ENCODE peak calls at places on chromosomes 1 and 21, in five cellular contexts. D is PC-9; B is CD8-positive, alpha-beta memory T cell; T is sigmoid colon; P is right lobe of liver. M is an unnamed sample. For H3K36me3, the result is how much of the 10 kb centered on the place peaks cover.

GRCh38 chr1:50841791-50842387 is 118.2 kb downstream of the FAF1 start:
- DNase-seq in P (no peak), B (no peak), T (no peak), D (no peak), M (no peak)

GRCh38 chr1:30354410-30354809 is 369.0 kb downstream of the MATN1 start:
- DNase-seq in P (no peak), D (no peak), T (no peak), B (no peak), M (no peak)

GRCh38 chr1:243470492-243470891 is 214.7 kb downstream of the SDCCAG8 start:
- DNase-seq in B (no peak), D (no peak), P (no peak), T (no peak), M (no peak)

GRCh38 chr21:27423073-27423472 is 456.2 kb upstream of the ADAMTS5 start:
- DNase-seq in P (no peak), D (no peak), T (peak), B (no peak), M (no peak)

GRCh38 chr1:201267481-201268229 is 15.7 kb upstream of the PKP1 start:
- DNase-seq in T (peak), D (peak), B (no peak), P (no peak), M (no peak)

GRCh38 chr21:26945916-26946315 is 21.0 kb downstream of the ADAMTS5 start:
- DNase-seq in T (no peak), B (no peak), P (no peak), D (no peak), M (no peak)

GRCh38 chr1:29240986-29241385 is 4.7 kb downstream of the PTPRU start:
- DNase-seq in P (no peak), D (no peak), B (no peak), T (peak), M (no peak)

GRCh38 chr1:232226197-232226681 is 403.7 kb downstream of the SIPA1L2 start:
- DNase-seq in P (no peak), D (peak), B (no peak), T (no peak), M (no peak)

GRCh38 chr1:241645199-241645598 is 5.0 kb upstream of the CHML start:
- DNase-seq in D (no peak), P (no peak), B (no peak), T (no peak), M (no peak)

GRCh38 chr1:232622981-232623380 is 7.0 kb downstream of the SIPA1L2 start:
- DNase-seq in D (no peak), B (no peak), P (no peak), T (no peak), M (no peak)

GRCh38 chr1:215636258-215636965 is 69.3 kb downstream of the KCTD3 start:
- DNase-seq in B (no peak), T (peak), P (peak), D (no peak), M (no peak)

GRCh38 chr1:35808376-35809155 is 750 bp downstream of the AGO4 start:
- DNase-seq in T (peak), P (peak), D (no peak), B (peak), M (no peak)

GRCh38 chr1:8095584-8095983 is 69.5 kb upstream of the ERRFI1 start:
- DNase-seq in T (no peak), P (no peak), D (no peak), B (no peak), M (no peak)

GRCh38 chr1:211192227-211192626 is 58.3 kb upstream of the KCNH1 start:
- DNase-seq in P (no peak), T (no peak), B (no peak), D (no peak), M (no peak)

DNA sequence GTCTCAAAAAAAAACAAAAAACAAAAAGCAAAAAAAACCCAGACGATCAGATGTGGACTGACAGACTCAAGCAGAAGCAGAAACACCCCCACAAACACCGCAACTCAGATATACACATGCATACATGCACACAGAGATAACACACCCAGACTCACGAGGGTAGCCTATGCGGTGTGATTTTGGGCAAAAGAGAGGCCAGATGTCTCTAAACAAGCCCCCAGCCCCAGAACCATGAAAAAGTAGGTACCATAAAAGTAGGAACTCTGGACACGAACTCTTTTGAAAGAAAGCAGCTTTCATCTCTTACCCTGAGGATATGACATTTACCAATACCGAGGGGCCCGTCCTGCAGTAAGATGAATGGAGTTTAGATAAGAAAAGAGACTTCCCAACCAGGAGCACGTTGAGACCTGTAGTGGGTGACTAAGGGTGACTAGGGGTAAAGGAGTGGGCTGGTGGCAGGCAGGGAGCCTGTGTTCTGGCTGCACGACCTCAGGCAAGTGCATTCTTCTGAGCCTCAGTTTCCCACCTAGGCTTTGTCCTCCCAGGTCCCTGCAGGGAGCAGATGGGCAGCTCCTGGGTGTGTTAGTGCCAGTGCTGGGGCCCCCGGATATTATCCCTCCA is 1.5 kb upstream of the TINAGL1 start:
- DNase-seq in B (no peak), D (peak), P (no peak), T (no peak), M (peak)
- H3K27ac ChIP-seq in B (no peak), D (peak), P (peak), T (peak), M (peak)

GRCh38 chr1:202689082-202689481 is 21.2 kb downstream of the SYT2 start:
- DNase-seq in D (no peak), P (no peak), T (no peak), B (no peak), M (no peak)

GRCh38 chr1:202689493-202690342 is 20.5 kb downstream of the SYT2 start:
- DNase-seq in P (no peak), B (no peak), D (no peak), T (no peak), M (no peak)

GRCh38 chr1:202692959-202693555 is 17.2 kb downstream of the SYT2 start:
- DNase-seq in T (no peak), P (peak), D (no peak), B (peak), M (no peak)

GRCh38 chr1:202694354-202694753 is 15.9 kb downstream of the SYT2 start:
- DNase-seq in T (no peak), D (no peak), P (no peak), B (no peak), M (no peak)

DNA sequence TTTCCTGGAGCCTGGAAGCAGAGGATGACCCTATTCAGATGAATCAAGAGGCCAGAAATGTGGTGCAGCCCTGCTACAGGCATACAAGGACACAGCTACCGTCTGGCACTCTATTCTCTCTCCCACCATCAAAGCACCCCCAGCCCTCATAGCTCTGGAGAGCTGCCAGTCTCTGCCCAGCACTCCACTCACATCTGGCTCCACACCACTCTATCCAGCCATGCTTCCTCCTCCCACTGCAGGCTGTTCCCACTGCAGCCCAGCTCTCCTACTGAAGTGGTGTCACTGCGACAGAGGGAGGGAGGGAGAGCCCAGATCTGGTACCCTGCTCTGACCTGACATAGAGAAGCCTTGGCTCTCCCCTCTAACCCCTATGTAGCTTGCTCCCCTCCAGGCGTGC is 18.4 kb downstream of the SYT2 start:
- DNase-seq in P (no peak), T (no peak), B (no peak), D (no peak), M (no peak)
- H3K4me3 ChIP-seq in P (no peak), T (no peak), B (no peak), D (no peak), M (no peak)

DNA sequence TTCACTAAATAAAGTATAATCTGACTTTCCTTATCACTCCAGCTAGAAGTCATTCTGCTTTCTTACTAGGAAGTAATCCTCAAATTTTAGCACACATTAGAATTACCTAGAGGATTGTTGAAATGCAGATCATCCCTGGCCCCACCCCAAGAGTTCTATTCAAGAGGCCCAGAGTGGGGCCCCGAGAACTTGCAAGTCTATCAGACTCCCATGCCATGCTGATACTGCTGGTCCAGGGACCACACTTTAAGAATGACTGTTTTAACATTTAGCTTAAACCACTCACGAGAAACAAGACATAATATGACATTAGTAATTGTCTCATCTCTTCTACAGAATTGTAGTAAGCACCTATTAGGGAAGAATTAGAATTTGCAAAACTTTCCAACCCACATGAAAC is 7.7 kb upstream of the SYNJ1 start:
- DNase-seq in D (no peak), T (no peak), P (no peak), B (no peak), M (no peak)
- H3K36me3 ChIP-seq in D (under half), T (under half), P (under half), B (under half), M (half or more)

GRCh38 chr1:165914136-165914798 is 86.9 kb downstream of the UCK2 start:
- DNase-seq in T (peak), B (peak), D (peak), P (peak), M (peak)
- H3K27ac ChIP-seq in T (no peak), B (no peak), D (no peak), P (no peak), M (no peak)

M was measured in RWPE2.